ENCODE peak calls at places on chromosomes 12 and 14, in six cellular contexts. G is right lobe of liver, Q is IMR-90, L is A549, F is suprapubic skin, U is testis. R is an unnamed sample.

GRCh38 chr12:95701275-95701674 is 89.3 kb downstream of the NTN4 start:
- DNase-seq in G (no peak), Q (peak; percentile 60), L (no peak), F (no peak), U (no peak), R (no peak)

GRCh38 chr14:58878740-58879139 is 241.0 kb downstream of the DACT1 start:
- DNase-seq in G (no peak), Q (peak; percentile 9), L (no peak), F (no peak), U (no peak), R (no peak)

GRCh38 chr12:52243264-52243773 is 10.3 kb downstream of the KRT7 start:
- DNase-seq in G (no peak), Q (peak; percentile 28), L (no peak), F (no peak), U (no peak), R (peak; percentile 90)

GRCh38 chr12:94109154-94109553 is 39.2 kb upstream of the PLXNC1 start:
- DNase-seq in G (no peak), Q (peak; percentile 71), L (no peak), F (no peak), U (no peak), R (no peak)

GRCh38 chr14:95291859-95292542 is 27.7 kb downstream of the CLMN start:
- DNase-seq in G (no peak), Q (peak; percentile 21), L (no peak), F (peak; percentile 82), U (peak; percentile 65), R (peak; percentile 42)

GRCh38 chr14:54312166-54312801 is 84.5 kb upstream of the CDKN3 start:
- DNase-seq in G (no peak), Q (peak; percentile 85), L (peak; percentile 24), F (no peak), U (no peak), R (no peak)

GRCh38 chr12:31702047-31702446 is 26.8 kb downstream of the AMN1 start:
- DNase-seq in G (no peak), Q (peak; percentile 10), L (no peak), F (no peak), U (no peak), R (no peak)

GRCh38 chr12:57765003-57765697 is 1.7 kb downstream of the CYP27B1 start:
- DNase-seq in G (no peak), Q (peak; percentile 17), L (peak; percentile 70), F (no peak), U (peak; percentile 28), R (peak; percentile 53)

GRCh38 chr14:81474156-81474492 is 59.5 kb downstream of the SEL1L start:
- DNase-seq in G (no peak), Q (no peak), L (no peak), F (no peak), U (no peak), R (no peak)

GRCh38 chr12:101670007-101670671 is 27.3 kb upstream of the CHPT1 start:
- DNase-seq in G (peak; percentile 54), Q (peak; percentile 58), L (peak; percentile 44), F (no peak), U (peak; percentile 36), R (peak; percentile 11)

GRCh38 chr12:85951823-85952222 is 77.7 kb downstream of the NTS start:
- DNase-seq in G (no peak), Q (peak; percentile 5), L (no peak), F (no peak), U (no peak), R (no peak)
- TF ChIP-seq CTCF in G (peak; percentile 34), Q (peak; percentile 34), L (peak; percentile 56), F (no peak), U (peak; percentile 16), R (no peak)

DNA sequence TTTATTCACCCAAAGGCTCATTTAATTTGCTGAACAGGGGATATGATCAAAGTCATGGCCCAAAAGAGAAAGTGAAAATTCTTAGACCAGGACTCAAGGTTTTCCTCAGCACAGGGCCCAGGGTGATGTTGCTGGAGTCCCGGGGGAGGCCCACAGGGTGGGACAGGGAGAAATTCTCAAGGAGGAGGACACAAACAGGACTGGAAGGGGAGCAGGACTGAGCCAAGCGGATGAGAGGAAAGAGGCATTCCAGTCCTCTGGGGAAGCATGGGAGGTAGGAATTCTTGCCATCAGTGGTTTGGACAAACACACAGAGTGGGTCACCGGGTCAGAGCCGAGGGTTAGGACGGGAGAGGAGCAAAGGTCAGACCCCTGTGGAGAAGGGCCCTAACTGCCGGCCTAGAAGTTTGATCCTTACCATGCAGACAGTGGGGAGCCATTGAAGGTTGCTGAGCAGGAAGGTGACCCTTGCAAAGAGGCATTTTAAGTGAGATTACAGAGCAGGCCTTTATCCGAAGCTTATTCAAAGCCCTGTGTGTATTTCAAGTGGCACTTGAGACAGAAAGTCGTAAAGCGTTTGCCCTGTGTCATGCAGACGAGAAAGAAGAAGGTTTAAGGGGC is 68.4 kb upstream of the PTGR2 start:
- DNase-seq in G (peak; percentile 83), Q (no peak), L (no peak), F (no peak), U (no peak), R (no peak)
- H3K4me1 ChIP-seq in G (peaks cover 46% of the 10 kb centered on the region), Q (peaks cover 24% of the 10 kb centered on the region), L (peaks cover 31% of the 10 kb centered on the region), F (peaks cover 51% of the 10 kb centered on the region), U (peaks cover 39% of the 10 kb centered on the region), R (peaks cover 59% of the 10 kb centered on the region)

DNA sequence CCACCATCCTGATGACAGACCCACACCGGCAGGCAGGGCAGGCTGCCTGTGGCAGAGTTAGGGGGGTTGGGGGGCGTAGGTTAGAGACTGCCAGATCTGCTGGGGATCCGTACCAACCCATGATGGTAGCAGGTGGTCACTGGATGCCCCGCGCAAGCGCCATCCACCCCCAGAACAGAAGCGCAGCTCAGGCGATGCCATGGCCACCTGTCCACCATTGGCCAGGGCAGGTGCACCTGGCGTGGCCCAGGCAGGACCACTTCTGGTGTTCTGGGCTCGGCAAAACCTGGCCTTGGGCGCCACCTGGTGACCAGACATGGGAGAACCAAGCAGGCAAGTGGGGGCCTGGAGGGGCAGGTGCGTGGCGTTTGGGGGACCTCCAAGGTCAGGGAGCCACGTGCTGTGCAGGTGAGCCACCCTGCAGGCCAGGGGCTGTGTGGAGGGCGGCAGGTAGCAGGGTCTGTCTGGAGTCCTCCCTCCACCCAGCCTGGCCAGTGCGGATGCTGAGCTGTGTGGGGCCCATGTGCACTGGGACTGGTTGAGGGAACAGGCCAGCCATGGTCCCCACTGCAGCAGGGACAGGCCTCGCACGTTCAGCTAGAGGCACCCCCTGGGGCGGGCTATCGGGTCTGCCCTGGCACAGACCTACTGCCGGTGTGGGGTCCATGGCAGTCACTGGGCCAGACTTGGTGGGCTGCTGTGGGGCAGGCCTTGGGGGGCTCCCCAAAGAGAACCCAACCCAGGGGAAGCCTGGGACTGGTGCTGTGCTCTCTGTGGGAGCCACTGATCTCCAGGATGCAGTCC is 15.6 kb downstream of the BAG5 start:
- DNase-seq in G (peak; percentile 78), Q (no peak), L (peak; percentile 83), F (peak; percentile 90), U (peak; percentile 83), R (peak; percentile 72)
- TF ChIP-seq POLR2A in G (no peak), Q (no peak), L (no peak), F (no peak), U (no peak), R (no peak)

GRCh38 chr14:64939817-64940190 is 2.7 kb downstream of the GPX2 start:
- DNase-seq in G (no peak), Q (no peak), L (no peak), F (no peak), U (no peak), R (no peak)

GRCh38 chr14:64937176-64937820 is 5.2 kb downstream of the GPX2 start:
- DNase-seq in G (no peak), Q (peak; percentile 18), L (no peak), F (no peak), U (peak; percentile 68), R (peak; percentile 21)

GRCh38 chr14:64935508-64935907 is 7.0 kb downstream of the GPX2 start:
- DNase-seq in G (no peak), Q (no peak), L (no peak), F (no peak), U (no peak), R (no peak)

GRCh38 chr14:64938972-64939816 is 3.4 kb downstream of the GPX2 start:
- DNase-seq in G (no peak), Q (no peak), L (no peak), F (no peak), U (no peak), R (no peak)

GRCh38 chr14:64937821-64938193 is 4.7 kb downstream of the GPX2 start:
- DNase-seq in G (no peak), Q (peak; percentile 15), L (peak; percentile 29), F (no peak), U (no peak), R (no peak)
- TF ChIP-seq CTCF in G (peak; percentile 35), Q (peak; percentile 26), L (peak; percentile 49), F (no peak), U (peak; percentile 38), R (no peak)

GRCh38 chr12:109121346-109121880 is 5.0 kb downstream of the ACACB start:
- DNase-seq in G (no peak), Q (no peak), L (no peak), F (no peak), U (no peak), R (no peak)

GRCh38 chr12:109115758-109116610 is at the start of gene ACACB:
- DNase-seq in G (peak; percentile 93), Q (no peak), L (no peak), F (peak; percentile 89), U (peak; percentile 86), R (peak; percentile 96)

GRCh38 chr12:109116611-109116949 is 193 bp downstream of the ACACB start:
- DNase-seq in G (no peak), Q (no peak), L (no peak), F (no peak), U (no peak), R (no peak)

GRCh38 chr12:109120557-109120956 is 4.2 kb downstream of the ACACB start:
- DNase-seq in G (no peak), Q (no peak), L (no peak), F (no peak), U (no peak), R (no peak)

DNA sequence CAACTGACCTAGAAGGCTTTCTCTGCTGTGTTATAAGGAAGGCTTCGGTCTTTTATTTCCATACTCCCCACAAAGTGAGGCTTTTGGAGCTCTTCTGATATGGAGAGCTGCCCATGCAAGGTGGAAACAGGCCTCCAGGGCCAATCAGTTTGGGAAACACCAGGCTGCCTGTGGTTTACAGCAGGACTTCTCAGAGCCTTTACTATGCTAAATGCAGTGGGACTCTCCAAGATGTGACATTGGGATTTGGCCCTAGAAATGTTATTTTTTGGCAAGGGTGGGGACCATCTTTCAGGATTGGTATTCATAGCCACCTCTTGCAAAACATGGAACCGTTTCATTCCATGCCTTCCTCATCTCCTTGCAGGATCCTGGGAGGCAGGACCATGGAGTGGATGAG is 3.7 kb downstream of the ACACB start:
- DNase-seq in G (no peak), Q (no peak), L (no peak), F (no peak), U (no peak), R (no peak)
- H3K4me1 ChIP-seq in G (peaks cover 54% of the 10 kb centered on the region), Q (no peaks in the 10 kb centered on the region), L (no peaks in the 10 kb centered on the region), F (peaks cover 22% of the 10 kb centered on the region), U (peaks cover 47% of the 10 kb centered on the region), R (peaks cover 30% of the 10 kb centered on the region)

R was measured in thyroid gland.